ENCODE peak calls at places on chromosomes 16 and 17, in five cellular contexts. H is mesenchymal stem cell, N is IMR-90, O is neuronal stem cell, P is H1. C is an unnamed sample.

GRCh38 chr17:77892469-77893143 is 65.9 kb upstream of the TNRC6C start:
- DNase-seq in H (peak), P (peak), O (peak), N (no peak), C (peak)

GRCh38 chr16:30490210-30490609 is 17.7 kb downstream of the ITGAL start:
- DNase-seq in N (no peak), H (no peak), O (no peak), P (no peak), C (no peak)

GRCh38 chr17:33970271-33970670 is 284.8 kb upstream of the CCL2 start:
- DNase-seq in H (no peak), N (no peak), O (no peak), P (no peak), C (no peak)

GRCh38 chr17:21376835-21377690 is 906 bp downstream of the KCNJ12 start:
- DNase-seq in P (peak), N (peak), H (peak), O (no peak), C (peak)

GRCh38 chr16:4769306-4769638 is 2.3 kb upstream of the ZNF500 start:
- DNase-seq in H (no peak), P (no peak), N (no peak), O (no peak), C (no peak)

GRCh38 chr17:32123782-32124181 is 18.5 kb upstream of the RHOT1 start:
- DNase-seq in H (peak), O (no peak), N (peak), P (no peak), C (no peak)

GRCh38 chr16:4664538-4665418 is 28.6 kb upstream of the NUDT16L1 start:
- DNase-seq in O (no peak), P (no peak), H (no peak), N (no peak), C (peak)

GRCh38 chr17:2453865-2454264 is 53.0 kb upstream of the MNT start:
- DNase-seq in H (no peak), O (no peak), P (no peak), N (no peak), C (no peak)

GRCh38 chr17:41486809-41487530 is 2.7 kb downstream of the KRT36 start:
- DNase-seq in P (peak), H (no peak), O (peak), N (no peak), C (peak)

GRCh38 chr17:70313031-70313430 is 143.7 kb downstream of the KCNJ2 start:
- DNase-seq in O (no peak), N (peak), H (no peak), P (no peak), C (no peak)

GRCh38 chr16:57469917-57470470 is 7.5 kb downstream of the POLR2C start:
- DNase-seq in P (no peak), O (no peak), H (no peak), N (no peak), C (peak)

GRCh38 chr17:73311781-73312641 is at the start of gene CDC42EP4:
- DNase-seq in P (peak), O (peak), H (peak), N (peak), C (peak)

GRCh38 chr16:4273858-4274291 is 1.1 kb upstream of the TFAP4 start:
- DNase-seq in H (peak), O (peak), P (peak), N (peak), C (peak)

GRCh38 chr16:23148166-23148512 is 1.1 kb downstream of the USP31 start:
- DNase-seq in H (no peak), N (no peak), O (no peak), P (no peak), C (no peak)

GRCh38 chr17:60442271-60443201 is 20.2 kb downstream of the CHCT1 start:
- DNase-seq in P (no peak), O (no peak), H (peak), N (peak), C (no peak)

GRCh38 chr17:73639926-73640325 is 4.3 kb downstream of the SDK2 start:
- DNase-seq in N (no peak), H (no peak), O (no peak), P (no peak), C (peak)

GRCh38 chr17:56173958-56174357 is 20.7 kb downstream of the ANKFN1 start:
- DNase-seq in O (no peak), N (no peak), P (no peak), H (peak), C (no peak)

GRCh38 chr16:31253642-31254045 is 6.1 kb upstream of the ITGAM start:
- DNase-seq in H (no peak), N (no peak), O (no peak), P (no peak), C (no peak)

GRCh38 chr17:80408872-80409271 is 6.1 kb upstream of the ENDOV start:
- DNase-seq in H (no peak), P (no peak), N (no peak), O (no peak), C (no peak)

GRCh38 chr17:72387487-72387886 is 266.7 kb downstream of the SOX9 start:
- DNase-seq in H (peak), N (peak), P (no peak), O (no peak), C (no peak)

GRCh38 chr17:31489295-31490018 is 98.0 kb downstream of the RAB11FIP4 start:
- DNase-seq in H (no peak), N (no peak), O (no peak), P (peak), C (peak)

GRCh38 chr17:57561072-57561861 is 183.8 kb downstream of the CCDC182 start:
- DNase-seq in H (no peak), P (no peak), N (no peak), O (no peak), C (no peak)

GRCh38 chr17:66345264-66345663 is 42.9 kb downstream of the PRKCA start:
- DNase-seq in H (no peak), P (no peak), O (no peak), N (no peak), C (no peak)

GRCh38 chr16:48276102-48276501 is 28.8 kb upstream of the ABCC11 start:
- DNase-seq in H (peak), N (peak), P (no peak), O (no peak), C (no peak)

GRCh38 chr16:35651841-35652240 is 2192.4 kb downstream of the TP53TG3F start:
- DNase-seq in N (no peak), H (no peak), O (no peak), P (no peak), C (no peak)

GRCh38 chr17:6660765-6661463 is 9.4 kb downstream of the C17orf100 start:
- DNase-seq in N (no peak), P (no peak), O (no peak), H (no peak), C (peak)

GRCh38 chr17:6657633-6658287 is 6.2 kb downstream of the C17orf100 start:
- DNase-seq in H (no peak), N (no peak), P (no peak), O (no peak), C (peak)

GRCh38 chr17:6660101-6660500 is 8.5 kb downstream of the C17orf100 start:
- DNase-seq in P (no peak), H (no peak), N (no peak), O (no peak), C (peak)

GRCh38 chr17:6666077-6666521 is 14.5 kb downstream of the C17orf100 start:
- DNase-seq in O (peak), H (peak), N (peak), P (peak), C (peak)

GRCh38 chr17:6661464-6661848 is 9.9 kb downstream of the C17orf100 start:
- DNase-seq in H (no peak), N (no peak), P (no peak), O (no peak), C (peak)
- H3K18ac ChIP-seq in H (no peak), N (no peak), P (no peak), O (no peak), C (no peak)

DNA sequence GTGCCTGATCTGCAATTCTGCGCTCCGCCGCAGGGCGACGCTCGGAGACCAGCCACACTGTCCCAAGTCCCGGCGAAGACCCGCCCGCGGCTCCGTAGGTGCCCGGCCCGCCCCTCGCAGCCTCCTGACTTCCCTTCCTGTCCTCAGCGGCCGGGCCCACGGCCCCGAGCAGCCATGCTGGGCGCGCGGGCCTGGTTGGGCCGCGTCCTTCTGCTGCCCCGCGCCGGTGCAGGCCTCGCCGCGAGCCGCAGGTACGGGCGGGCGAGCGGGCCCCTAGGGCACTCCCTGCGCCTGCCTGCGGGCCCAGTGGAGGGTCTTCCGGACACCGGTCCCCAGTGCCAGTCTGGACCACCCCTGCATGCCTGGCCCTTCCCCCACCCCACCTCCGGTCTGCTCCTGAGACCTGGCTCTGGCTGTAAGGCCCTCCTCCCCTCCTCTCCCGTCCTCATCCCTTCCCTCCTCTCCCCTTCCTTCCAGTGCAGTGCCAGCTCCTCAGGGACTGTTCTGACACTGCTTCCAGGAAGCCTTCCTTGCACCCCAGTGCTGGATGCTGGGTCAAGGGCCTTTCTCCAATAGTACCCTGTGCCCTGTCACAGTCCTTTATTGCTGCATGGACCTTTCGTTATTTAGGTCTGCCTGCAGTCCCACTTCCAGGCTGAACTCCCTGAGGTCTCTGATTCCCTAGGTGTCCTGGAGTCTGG is at the start of gene SPATA20:
- DNase-seq in N (peak), H (peak), P (peak), O (peak), C (peak)
- H4K8ac ChIP-seq in N (peak), H (peak), P (peak), O (no peak), C (no peak)

GRCh38 chr17:50248255-50248654 is 26.0 kb upstream of the TMEM92 start:
- DNase-seq in N (no peak), P (no peak), H (no peak), O (no peak), C (no peak)
- H3K18ac ChIP-seq in N (no peak), P (no peak), H (no peak), O (no peak), C (no peak)

DNA sequence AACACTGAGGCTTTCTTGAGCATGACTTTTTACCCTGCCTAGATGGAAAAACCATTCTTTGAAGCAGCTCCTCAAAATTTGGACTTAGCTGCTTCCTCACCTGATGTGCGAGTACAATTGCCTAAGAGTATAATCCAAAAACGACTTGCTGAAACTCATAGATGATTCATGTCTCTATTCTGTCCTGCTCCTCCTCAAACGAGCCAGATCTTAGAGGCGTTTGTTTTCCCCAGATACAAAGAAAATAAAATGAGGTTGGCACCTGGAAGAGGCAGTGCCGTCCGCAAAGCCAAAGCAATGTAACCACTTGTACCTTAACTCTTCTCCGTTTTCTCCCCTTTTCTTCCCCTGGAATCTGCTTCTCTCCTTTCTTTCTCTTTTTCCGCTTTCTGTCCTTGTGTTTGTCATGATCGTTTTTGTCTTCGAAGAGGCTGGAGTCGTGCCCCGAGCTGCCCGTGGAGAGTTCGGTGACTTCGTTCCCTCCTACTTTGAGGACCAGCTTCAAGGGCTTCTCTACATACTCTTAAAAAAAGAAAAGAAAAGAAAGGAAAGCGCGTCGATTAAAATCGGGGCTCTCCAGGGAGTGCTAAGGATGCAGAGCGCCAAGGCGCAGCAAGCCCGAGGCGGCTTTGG is 895 bp downstream of the BRD7 start:
- DNase-seq in N (no peak), O (no peak), P (no peak), H (peak), C (no peak)
- H4K8ac ChIP-seq in N (no peak), O (no peak), P (peak), H (no peak), C (no peak)

DNA sequence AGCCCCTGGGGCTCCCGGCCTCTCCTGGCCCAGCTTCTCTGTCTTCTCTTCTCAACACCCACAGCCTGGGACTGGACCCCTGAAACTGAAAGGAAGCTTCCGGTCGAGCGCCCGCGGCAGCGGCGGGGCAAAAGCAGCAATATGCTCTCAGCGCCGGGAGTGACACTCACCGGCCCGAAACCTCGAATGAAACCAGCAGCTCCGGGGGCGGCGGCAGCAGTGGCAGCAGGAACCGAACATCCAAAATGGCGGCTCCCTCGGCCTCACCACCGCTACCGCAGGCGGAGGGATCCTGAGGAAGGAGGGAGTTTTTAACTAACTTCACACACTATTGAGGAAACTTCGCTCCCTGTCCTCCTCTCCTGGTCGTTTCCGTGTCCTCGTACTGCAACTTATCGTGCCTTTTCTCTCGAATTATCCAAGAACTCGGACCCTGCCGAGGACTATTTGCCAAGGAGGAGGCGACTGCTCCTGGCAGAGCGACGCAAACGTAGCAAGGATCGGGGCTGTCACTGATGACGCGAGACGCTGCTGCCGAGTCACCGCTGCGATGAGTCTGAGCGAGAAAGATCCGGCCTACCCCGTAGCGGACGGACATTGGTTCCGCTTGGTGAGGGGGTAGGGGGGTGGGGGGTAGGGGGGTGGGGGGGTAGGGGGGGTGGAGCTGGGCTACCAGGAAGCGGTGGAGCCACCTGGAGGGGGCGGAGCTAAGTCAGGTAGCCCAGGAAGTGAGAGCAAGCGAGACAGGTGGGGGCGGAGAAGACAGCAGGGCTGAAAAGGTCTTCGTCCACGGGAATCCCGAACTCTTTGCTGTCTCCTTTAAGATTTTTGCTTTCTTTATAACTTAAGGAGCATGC is at the start of gene AP1G1:
- DNase-seq in H (peak), O (peak), P (peak), N (peak), C (peak)
- H3K18ac ChIP-seq in H (peak), O (peak), P (peak), N (peak), C (peak)

DNA sequence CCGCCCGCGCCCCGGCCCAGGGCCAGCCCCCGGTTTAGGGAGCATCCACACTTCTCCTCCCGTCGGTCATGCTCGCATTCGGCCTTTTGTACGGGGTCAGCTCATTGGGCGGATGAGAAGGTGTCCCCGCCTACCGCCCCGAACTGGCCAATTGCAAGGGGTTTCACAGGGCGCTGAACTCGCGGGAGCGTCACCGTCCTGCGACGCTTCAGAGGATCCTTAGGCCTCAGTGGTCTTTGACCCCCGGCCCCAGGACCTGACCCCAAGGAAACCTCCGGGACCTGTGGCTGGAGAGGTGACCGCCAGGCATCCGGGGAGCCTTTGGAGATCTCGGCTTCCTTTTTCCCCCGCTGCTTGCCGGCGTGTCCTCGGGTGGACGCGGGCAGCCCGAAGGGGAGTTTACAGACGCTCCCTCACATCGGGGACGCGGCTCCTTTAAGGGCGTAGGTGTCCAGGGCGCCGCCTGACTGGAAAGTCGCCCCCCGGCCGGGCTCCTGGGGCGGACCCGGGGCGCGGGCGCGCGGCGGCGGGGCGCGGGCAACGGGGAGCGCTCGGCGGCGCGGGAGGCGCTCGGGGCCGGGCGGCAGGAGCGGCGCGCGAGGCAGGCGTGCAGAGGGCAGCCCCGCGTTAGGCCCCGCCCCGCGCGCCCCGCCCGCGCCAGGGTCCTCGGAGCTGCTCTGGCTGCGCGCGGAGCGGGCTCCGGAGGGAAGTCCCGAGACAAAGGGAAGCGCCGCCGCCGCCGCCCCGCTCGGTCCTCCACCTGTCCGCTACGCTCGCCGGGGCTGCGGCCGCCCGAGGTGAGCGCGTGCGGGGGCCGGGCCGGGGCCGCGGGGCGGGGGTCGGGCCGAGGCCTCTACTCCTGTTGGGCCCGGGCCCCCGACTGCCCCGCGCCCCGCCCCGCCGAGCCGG is at the start of gene UBE2I:
- DNase-seq in N (peak), H (peak), P (peak), O (peak), C (peak)
- H4K8ac ChIP-seq in N (peak), H (peak), P (peak), O (no peak), C (no peak)

GRCh38 chr16:19213885-19214284 is 45.8 kb downstream of the SYT17 start:
- DNase-seq in O (no peak), H (no peak), N (no peak), P (no peak), C (no peak)

GRCh38 chr16:19215705-19216104 is 47.7 kb downstream of the SYT17 start:
- DNase-seq in H (no peak), O (no peak), N (no peak), P (no peak), C (no peak)

GRCh38 chr16:19219836-19220235 is 51.8 kb downstream of the SYT17 start:
- DNase-seq in P (no peak), H (peak), O (no peak), N (no peak), C (no peak)

GRCh38 chr16:19223235-19223847 is 55.3 kb downstream of the SYT17 start:
- DNase-seq in N (peak), O (peak), H (no peak), P (peak), C (peak)

DNA sequence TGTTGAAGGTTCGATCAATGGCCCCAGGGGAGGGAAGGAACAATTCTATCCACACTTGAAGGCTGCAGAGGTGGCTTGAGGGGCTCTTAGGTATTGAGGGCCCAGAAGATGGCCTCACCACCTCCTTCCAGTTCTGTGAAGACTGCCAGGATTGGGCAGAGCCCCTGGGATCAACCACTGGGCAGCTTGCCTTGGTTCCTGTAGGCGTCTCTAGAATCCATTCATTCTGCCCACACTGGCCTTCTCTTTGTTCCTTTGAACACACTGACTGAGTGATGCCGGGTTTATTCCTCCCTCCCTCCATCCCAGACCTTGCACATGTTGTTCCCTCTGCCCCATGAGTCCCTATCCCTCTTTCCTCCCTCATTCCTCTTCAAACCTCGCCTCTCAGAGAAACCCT is 50.5 kb downstream of the SYT17 start:
- DNase-seq in O (no peak), N (no peak), P (no peak), H (no peak), C (no peak)
- H3K18ac ChIP-seq in O (peak), N (no peak), P (no peak), H (no peak), C (no peak)

GRCh38 chr17:75683467-75684041 is 16.4 kb downstream of the SAP30BP start:
- DNase-seq in P (no peak), H (peak), O (no peak), N (peak), C (no peak)

GRCh38 chr17:75684924-75685323 is 17.8 kb downstream of the SAP30BP start:
- DNase-seq in O (no peak), H (no peak), P (no peak), N (no peak), C (no peak)

GRCh38 chr17:75688209-75688771 is 21.2 kb downstream of the SAP30BP start:
- DNase-seq in H (peak), O (no peak), P (no peak), N (no peak), C (no peak)

GRCh38 chr17:75684249-75684648 is 17.1 kb downstream of the SAP30BP start:
- DNase-seq in P (no peak), O (no peak), H (no peak), N (peak), C (no peak)

DNA sequence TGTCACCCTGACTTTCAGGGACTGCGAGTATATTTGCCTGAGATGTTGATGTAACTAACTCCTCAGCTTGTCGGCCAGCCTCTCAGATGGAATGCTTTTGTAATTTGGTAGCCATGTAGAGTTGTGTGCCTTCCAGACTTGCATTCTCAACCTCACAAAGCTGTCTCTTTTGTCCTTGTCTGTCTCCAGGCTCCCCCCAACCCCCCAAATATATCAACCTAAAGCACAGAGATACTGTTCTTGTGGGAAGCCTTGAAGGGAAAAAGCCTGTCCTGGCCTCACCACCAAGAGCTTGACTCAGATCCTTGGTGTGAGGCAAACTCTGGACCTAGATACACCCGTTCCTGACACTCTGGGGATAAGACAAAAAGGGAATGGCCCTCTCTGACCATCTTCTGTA is 18.4 kb downstream of the SAP30BP start:
- DNase-seq in P (no peak), O (no peak), H (no peak), N (no peak), C (no peak)
- H4K8ac ChIP-seq in P (peak), O (no peak), H (no peak), N (no peak), C (no peak)